ENCODE peak calls at places on chromosome 18, in four cellular contexts. X is GM20000, U is glutamatergic neuron, Z is sigmoid colon. F is an unnamed sample.

GRCh38 chr18:41982942-41983660 is 28.1 kb downstream of the PIK3C3 start:
- DNase-seq in Z (no peak), U (no peak), X (peak; percentile 20), F (no peak)

GRCh38 chr18:48946329-48946835 is 4.4 kb downstream of the SMAD7 start:
- DNase-seq in X (no peak), Z (no peak), U (no peak), F (no peak)

GRCh38 chr18:70363861-70364260 is 75.0 kb downstream of the SOCS6 start:
- DNase-seq in X (no peak), Z (no peak), U (no peak), F (no peak)

GRCh38 chr18:50183556-50183955 is 11.4 kb downstream of the MYO5B start:
- DNase-seq in Z (no peak), U (no peak), X (no peak), F (no peak)

GRCh38 chr18:22417496-22418188 is at the start of gene CTAGE1:
- DNase-seq in Z (no peak), X (no peak), U (no peak), F (no peak)

GRCh38 chr18:47254341-47254939 is 3.0 kb upstream of the SKOR2 start:
- DNase-seq in X (peak; percentile 48), U (no peak), Z (no peak), F (peak; percentile 58)

GRCh38 chr18:44098551-44099098 is 582.1 kb upstream of the SETBP1 start:
- DNase-seq in Z (no peak), U (peak; percentile 21), X (peak; percentile 3), F (no peak)

GRCh38 chr18:79950440-79951341 is 762 bp downstream of the SLC66A2 start:
- DNase-seq in X (peak; percentile 70), Z (peak; percentile 67), U (peak; percentile 58), F (peak; percentile 69)

GRCh38 chr18:75127143-75128021 is 81.6 kb downstream of the PTGR3 start:
- DNase-seq in Z (no peak), X (no peak), U (no peak), F (no peak)

GRCh38 chr18:76923485-76924085 is 101.2 kb downstream of the ZNF236 start:
- DNase-seq in X (no peak), U (peak; percentile 74), Z (no peak), F (no peak)

GRCh38 chr18:63444567-63444966 is 22.3 kb upstream of the VPS4B start:
- DNase-seq in U (no peak), Z (no peak), X (peak; percentile 41), F (no peak)

GRCh38 chr18:49813071-49813320 is 337 bp downstream of the ACAA2 start:
- DNase-seq in Z (peak; percentile 71), X (peak; percentile 48), U (peak; percentile 73), F (no peak)

GRCh38 chr18:67669993-67670671 is 153.6 kb upstream of the DSEL start:
- DNase-seq in U (no peak), X (no peak), Z (no peak), F (no peak)

GRCh38 chr18:49846718-49847470 is 33.6 kb upstream of the ACAA2 start:
- DNase-seq in X (no peak), Z (no peak), U (no peak), F (no peak)

GRCh38 chr18:55587341-55588000 is 521 bp downstream of the TCF4 start:
- DNase-seq in X (peak; percentile 18), Z (no peak), U (no peak), F (no peak)

F was measured in sciatic nerve.